ENCODE peak calls at places on chromosomes 12 and 14, in seven cellular contexts. X is neuronal stem cell, O is H9, Z is mesenchymal stem cell, J is mesendoderm, C is H1, S is trophoblast cell. A is an unnamed sample.
A peak's percentile ranks its signal among the peaks of the same experiment; 100 is the strongest.

GRCh38 chr14:91220581-91221000 is 23.9 kb downstream of the GPR68 start:
- DNase-seq in X (no peak), O (no peak), Z (no peak), J (no peak), C (no peak), S (no peak), A (no peak)

GRCh38 chr14:23060536-23061260 is 3.4 kb upstream of the CDH24 start:
- DNase-seq in X (no peak), O (no peak), Z (no peak), J (no peak), C (no peak), S (no peak), A (no peak)

GRCh38 chr14:56059054-56059453 is 59.2 kb upstream of the PELI2 start:
- DNase-seq in X (no peak), O (no peak), Z (peak; percentile 33), J (peak; percentile 53), C (no peak), S (peak; percentile 34), A (peak; percentile 16)

GRCh38 chr12:65510584-65511050 is 232.1 kb downstream of the MSRB3 start:
- DNase-seq in X (peak; percentile 92), O (peak; percentile 77), Z (no peak), J (peak; percentile 69), C (peak; percentile 73), S (no peak), A (no peak)

GRCh38 chr14:71626281-71626835 is 305.9 kb upstream of the RGS6 start:
- DNase-seq in X (no peak), O (no peak), Z (no peak), J (no peak), C (no peak), S (no peak), A (peak; percentile 24)

GRCh38 chr14:101726295-101726953 is 35.1 kb upstream of the PPP2R5C start:
- DNase-seq in X (no peak), O (no peak), Z (no peak), J (peak; percentile 59), C (no peak), S (no peak), A (no peak)

GRCh38 chr12:39028382-39028781 is 123.0 kb upstream of the CPNE8 start:
- DNase-seq in X (no peak), O (no peak), Z (no peak), J (no peak), C (no peak), S (no peak), A (no peak)

GRCh38 chr12:9646794-9647622 is 22.5 kb upstream of the CLEC2D start:
- DNase-seq in X (peak; percentile 3), O (no peak), Z (peak; percentile 82), J (peak; percentile 73), C (no peak), S (no peak), A (peak; percentile 56)

GRCh38 chr12:123533672-123534643 is at the start of gene RILPL1:
- DNase-seq in X (peak; percentile 74), O (peak; percentile 78), Z (peak; percentile 70), J (peak; percentile 72), C (no peak), S (peak; percentile 79), A (peak; percentile 32)

GRCh38 chr14:28784262-28785021 is 17.9 kb downstream of the FOXG1 start:
- DNase-seq in X (no peak), O (no peak), Z (no peak), J (no peak), C (no peak), S (no peak), A (no peak)

GRCh38 chr14:103849151-103850013 is 2.0 kb upstream of the PPP1R13B start:
- DNase-seq in X (no peak), O (no peak), Z (no peak), J (no peak), C (no peak), S (no peak), A (no peak)

GRCh38 chr14:21163721-21164120 is 7.9 kb upstream of the OR5AU1 start:
- DNase-seq in X (no peak), O (no peak), Z (no peak), J (no peak), C (no peak), S (no peak), A (no peak)

GRCh38 chr14:33642080-33642479 is 308.8 kb downstream of the EGLN3 start:
- DNase-seq in X (peak; percentile 64), O (no peak), Z (no peak), J (peak; percentile 64), C (no peak), S (no peak), A (no peak)

GRCh38 chr12:108374596-108375320 is 35.6 kb upstream of the CMKLR1 start:
- DNase-seq in X (no peak), O (no peak), Z (no peak), J (no peak), C (no peak), S (no peak), A (no peak)
- H4K8ac ChIP-seq in X (no peak overlapping the region), O (no peak overlapping the region), Z (no peak overlapping the region), J (no peak overlapping the region), C (no peak overlapping the region), S (no peak overlapping the region), A (no peak overlapping the region)

GRCh38 chr12:96327889-96328288 is 72.3 kb downstream of the CDK17 start:
- DNase-seq in X (no peak), O (no peak), Z (no peak), J (no peak), C (no peak), S (no peak), A (no peak)

GRCh38 chr12:96326628-96327227 is 73.5 kb downstream of the CDK17 start:
- DNase-seq in X (no peak), O (no peak), Z (no peak), J (no peak), C (no peak), S (no peak), A (no peak)

GRCh38 chr12:96327346-96327745 is 72.9 kb downstream of the CDK17 start:
- DNase-seq in X (no peak), O (no peak), Z (no peak), J (no peak), C (no peak), S (no peak), A (no peak)

GRCh38 chr12:96329545-96329944 is 70.7 kb downstream of the CDK17 start:
- DNase-seq in X (no peak), O (no peak), Z (no peak), J (no peak), C (no peak), S (no peak), A (no peak)

GRCh38 chr12:96329018-96329417 is 71.2 kb downstream of the CDK17 start:
- DNase-seq in X (no peak), O (no peak), Z (no peak), J (no peak), C (no peak), S (no peak), A (no peak)
- H4K8ac ChIP-seq in X (no peak overlapping the region), O (no peak overlapping the region), Z (no peak overlapping the region), J (no peak overlapping the region), C (no peak overlapping the region), S (no peak overlapping the region), A (no peak overlapping the region)

DNA sequence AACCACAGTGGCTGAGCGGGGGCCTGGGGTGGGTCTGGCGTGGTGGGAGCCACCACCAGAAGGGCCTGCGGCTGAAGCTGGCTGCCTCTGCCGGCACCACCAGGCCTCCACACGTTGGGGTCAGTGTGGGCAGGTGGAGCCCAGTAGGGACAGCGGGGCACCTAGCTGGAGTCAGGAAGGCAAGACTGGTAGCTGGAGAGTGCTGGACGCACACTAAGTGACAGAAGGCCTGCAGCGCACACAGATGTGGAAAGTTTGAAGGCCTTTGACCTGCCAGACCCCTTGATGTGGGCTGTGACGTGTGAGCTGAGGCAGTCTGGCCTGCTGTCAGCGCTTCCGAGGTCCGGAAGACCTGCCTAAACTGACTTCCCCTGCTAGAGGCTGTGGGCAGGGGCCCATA is 26.3 kb downstream of the RIN3 start:
- DNase-seq in X (no peak), O (no peak), Z (peak; percentile 85), J (no peak), C (no peak), S (no peak), A (peak; percentile 56)
- H4K8ac ChIP-seq in X (no peak overlapping the region), O (no peak overlapping the region), Z (peak overlapping the region; percentile 85), J (no peak overlapping the region), C (no peak overlapping the region), S (peak overlapping the region; percentile 13), A (peak overlapping the region; percentile 58)

GRCh38 chr14:74324945-74325361 is 22.2 kb upstream of the ABCD4 start:
- DNase-seq in X (peak; percentile 38), O (peak; percentile 43), Z (peak; percentile 46), J (peak; percentile 82), C (no peak), S (no peak), A (peak; percentile 38)
- H4K8ac ChIP-seq in X (no peak overlapping the region), O (no peak overlapping the region), Z (no peak overlapping the region), J (no peak overlapping the region), C (peak overlapping the region; percentile 12), S (no peak overlapping the region), A (no peak overlapping the region)

GRCh38 chr12:128266559-128267245 is at the start of gene TMEM132C:
- DNase-seq in X (no peak), O (peak; percentile 66), Z (no peak), J (peak; percentile 19), C (no peak), S (no peak), A (no peak)
- H4K8ac ChIP-seq in X (no peak within 1 kb of the TSS), O (no peak within 1 kb of the TSS), Z (no peak within 1 kb of the TSS), J (no peak within 1 kb of the TSS), C (peak within 1 kb of the TSS; percentile 69), S (no peak within 1 kb of the TSS), A (no peak within 1 kb of the TSS)

GRCh38 chr12:101706403-101706802 is 9.0 kb downstream of the CHPT1 start:
- DNase-seq in X (no peak), O (no peak), Z (no peak), J (no peak), C (no peak), S (no peak), A (no peak)
- H4K8ac ChIP-seq in X (no peak overlapping the region), O (no peak overlapping the region), Z (no peak overlapping the region), J (no peak overlapping the region), C (no peak overlapping the region), S (no peak overlapping the region), A (no peak overlapping the region)